ENCODE peak calls at places on chromosomes 2 and 18, in five cellular contexts. P is HFFc6, B is dorsolateral prefrontal cortex, L is PC-9, I is H9. E is an unnamed sample.

GRCh38 chr2:174527101-174527721 is 40.4 kb upstream of the GPR155 start:
- DNase-seq in P (no peak), B (no peak), L (no peak), I (no peak), E (no peak)

GRCh38 chr18:9575558-9575957 is 38.8 kb downstream of the PPP4R1 start:
- DNase-seq in P (peak), B (peak), L (peak), I (peak), E (no peak)

GRCh38 chr18:76213996-76214395 is 281.0 kb downstream of the ZNF516 start:
- DNase-seq in P (no peak), B (no peak), L (no peak), I (no peak), E (no peak)

GRCh38 chr18:42712065-42712464 is 403.4 kb downstream of the RIT2 start:
- DNase-seq in P (no peak), B (no peak), L (no peak), I (no peak), E (no peak)

GRCh38 chr2:26712486-26713465 is 20.3 kb downstream of the KCNK3 start:
- DNase-seq in P (no peak), B (peak), L (no peak), I (no peak), E (no peak)

GRCh38 chr18:34158881-34159690 is 65.6 kb downstream of the NOL4 start:
- DNase-seq in P (no peak), B (peak), L (no peak), I (peak), E (peak)

GRCh38 chr2:113831156-113831555 is 58.7 kb upstream of the ACTR3 start:
- DNase-seq in P (peak), B (no peak), L (peak), I (no peak), E (no peak)

GRCh38 chr2:162963156-162963555 is 124.6 kb upstream of the KCNH7 start:
- DNase-seq in P (no peak), B (peak), L (no peak), I (no peak), E (no peak)

GRCh38 chr2:65429799-65430514 is 2.4 kb downstream of the SPRED2 start:
- DNase-seq in P (no peak), B (peak), L (peak), I (no peak), E (no peak)

GRCh38 chr2:162115076-162115475 is 37.0 kb downstream of the GCG start:
- DNase-seq in P (no peak), B (no peak), L (no peak), I (no peak), E (no peak)

GRCh38 chr2:26086155-26086634 is 52.3 kb downstream of the RAB10 start:
- DNase-seq in P (peak), B (no peak), L (no peak), I (no peak), E (no peak)

GRCh38 chr2:72141881-72142742 is 5.5 kb downstream of the CYP26B1 start:
- DNase-seq in P (no peak), B (peak), L (no peak), I (peak), E (no peak)

GRCh38 chr2:67526283-67526682 is 129.2 kb downstream of the ETAA1 start:
- DNase-seq in P (peak), B (no peak), L (no peak), I (no peak), E (no peak)

GRCh38 chr2:26901326-26902183 is 53.6 kb downstream of the DPYSL5 start:
- DNase-seq in P (no peak), B (no peak), L (no peak), I (peak), E (no peak)

GRCh38 chr2:101135412-101136296 is 15.5 kb downstream of the TBC1D8 start:
- DNase-seq in P (no peak), B (no peak), L (peak), I (peak), E (no peak)

GRCh38 chr18:74342416-74343043 is 26.9 kb downstream of the C18orf63 start:
- DNase-seq in P (peak), B (peak), L (peak), I (no peak), E (no peak)

GRCh38 chr2:150207979-150208378 is 279.5 kb downstream of the RND3 start:
- DNase-seq in P (no peak), B (no peak), L (no peak), I (no peak), E (no peak)

GRCh38 chr2:167451496-167452289 is 563.4 kb downstream of the XIRP2 start:
- DNase-seq in P (no peak), B (no peak), L (no peak), I (peak), E (no peak)

GRCh38 chr2:236239276-236240065 is 24.7 kb downstream of the ASB18 start:
- DNase-seq in P (no peak), B (no peak), L (no peak), I (no peak), E (no peak)

GRCh38 chr2:44120428-44120827 is 48.2 kb upstream of the PPM1B start:
- DNase-seq in P (peak), B (no peak), L (peak), I (no peak), E (no peak)

GRCh38 chr2:191566347-191566746 is 111.6 kb upstream of the NABP1 start:
- DNase-seq in P (peak), B (peak), L (peak), I (peak), E (no peak)

GRCh38 chr18:72086421-72086820 is 457.7 kb downstream of the CBLN2 start:
- DNase-seq in P (no peak), B (no peak), L (peak), I (no peak), E (no peak)

GRCh38 chr2:108806362-108806761 is 19.8 kb downstream of the CCDC138 start:
- DNase-seq in P (no peak), B (no peak), L (no peak), I (no peak), E (no peak)

GRCh38 chr2:182895798-182896197 is 29.4 kb upstream of the FRZB start:
- DNase-seq in P (no peak), B (no peak), L (no peak), I (no peak), E (no peak)

GRCh38 chr2:165601065-165601830 is 131.8 kb downstream of the CSRNP3 start:
- DNase-seq in P (no peak), B (no peak), L (no peak), I (no peak), E (no peak)

GRCh38 chr2:51633073-51633472 is 601.1 kb upstream of the NRXN1 start:
- DNase-seq in P (no peak), B (no peak), L (no peak), I (no peak), E (no peak)

GRCh38 chr2:106158131-106158530 is 36.0 kb downstream of the UXS1 start:
- DNase-seq in P (no peak), B (no peak), L (no peak), I (no peak), E (no peak)

GRCh38 chr18:32049393-32050161 is 31.0 kb downstream of the RNF125 start:
- DNase-seq in P (peak), B (no peak), L (peak), I (no peak), E (no peak)

GRCh38 chr2:128354731-128355470 is 36.2 kb upstream of the HS6ST1 start:
- DNase-seq in P (peak), B (no peak), L (no peak), I (no peak), E (no peak)

GRCh38 chr2:45855374-45855773 is 203.9 kb downstream of the PRKCE start:
- DNase-seq in P (no peak), B (no peak), L (no peak), I (no peak), E (no peak)

GRCh38 chr18:26386002-26386401 is 159.8 kb downstream of the TAF4B start:
- DNase-seq in P (peak), B (no peak), L (peak), I (no peak), E (no peak)

GRCh38 chr2:224151161-224151560 is 112.1 kb upstream of the SERPINE2 start:
- DNase-seq in P (peak), B (no peak), L (peak), I (no peak), E (no peak)

GRCh38 chr2:191678437-191679110 is 638 bp downstream of the NABP1 start:
- DNase-seq in P (no peak), B (no peak), L (peak), I (peak), E (peak)

GRCh38 chr18:55405655-55406373 is 182.2 kb downstream of the TCF4 start:
- DNase-seq in P (peak), B (peak), L (peak), I (no peak), E (no peak)
- TF ChIP-seq CTCF in P (peak), B (peak), L (no peak), I (no peak), E (peak)

GRCh38 chr18:63208676-63209075 is 110.9 kb downstream of the BCL2 start:
- DNase-seq in P (no peak), B (no peak), L (no peak), I (no peak), E (no peak)
- TF ChIP-seq CTCF in P (no peak), B (no peak), L (no peak), I (no peak), E (no peak)

GRCh38 chr2:196337618-196337953 is 166.2 kb upstream of the STK17B start:
- DNase-seq in P (no peak), B (no peak), L (no peak), I (no peak), E (no peak)
- TF ChIP-seq CTCF in P (peak), B (peak), L (peak), I (peak), E (peak)

GRCh38 chr18:37277753-37278152 is 287.8 kb downstream of the CELF4 start:
- DNase-seq in P (no peak), B (no peak), L (no peak), I (no peak), E (no peak)

GRCh38 chr18:37280701-37281100 is 284.9 kb downstream of the CELF4 start:
- DNase-seq in P (no peak), B (no peak), L (no peak), I (no peak), E (no peak)

GRCh38 chr18:37284260-37284659 is 281.3 kb downstream of the CELF4 start:
- DNase-seq in P (no peak), B (no peak), L (no peak), I (no peak), E (no peak)

GRCh38 chr18:37286801-37287200 is 278.8 kb downstream of the CELF4 start:
- DNase-seq in P (no peak), B (no peak), L (no peak), I (no peak), E (no peak)

GRCh38 chr18:37282386-37283037 is 283.1 kb downstream of the CELF4 start:
- DNase-seq in P (no peak), B (no peak), L (no peak), I (peak), E (no peak)
- TF ChIP-seq CTCF in P (peak), B (no peak), L (peak), I (peak), E (peak)

GRCh38 chr18:58391932-58392331 is 237.0 kb downstream of the ALPK2 start:
- DNase-seq in P (no peak), B (no peak), L (no peak), I (no peak), E (no peak)
- TF ChIP-seq CTCF in P (no peak), B (no peak), L (no peak), I (peak), E (no peak)

GRCh38 chr2:36318547-36318946 is 37.0 kb upstream of the CRIM1 start:
- DNase-seq in P (peak), B (no peak), L (no peak), I (no peak), E (no peak)
- TF ChIP-seq CTCF in P (peak), B (peak), L (peak), I (peak), E (peak)

DNA sequence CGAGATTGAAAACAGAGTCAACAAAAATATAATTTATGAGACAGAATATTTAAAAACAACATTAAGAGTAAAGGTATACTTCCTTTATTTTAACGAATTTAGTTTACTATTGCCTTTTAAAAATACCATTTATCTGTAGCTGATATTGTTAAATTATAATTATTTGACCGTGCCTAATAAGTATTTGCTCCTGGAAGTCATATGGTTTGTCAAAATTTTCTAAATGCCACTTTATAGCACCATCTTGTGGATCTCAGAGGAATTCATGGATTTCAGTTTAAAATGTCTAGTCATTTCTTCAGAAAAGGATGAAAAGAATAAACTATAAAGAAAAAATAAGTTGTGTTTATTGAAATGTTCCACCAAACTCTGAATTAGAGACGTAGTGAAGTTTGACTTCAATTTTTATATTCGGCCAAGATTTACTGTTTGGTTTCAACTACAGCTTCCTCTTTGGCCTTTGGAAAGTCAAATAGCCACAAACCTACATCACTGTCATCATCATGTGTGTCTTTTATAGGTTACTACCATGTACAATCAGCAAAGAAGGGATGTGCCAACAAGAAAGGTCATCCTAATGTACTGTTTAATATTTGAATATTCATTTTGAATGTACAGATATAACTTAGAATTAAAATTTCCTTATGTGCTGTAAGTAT is 10.3 kb upstream of the FTCDNL1 start:
- DNase-seq in P (peak), B (no peak), L (no peak), I (no peak), E (no peak)
- TF ChIP-seq CTCF in P (peak), B (peak), L (peak), I (peak), E (peak)

DNA sequence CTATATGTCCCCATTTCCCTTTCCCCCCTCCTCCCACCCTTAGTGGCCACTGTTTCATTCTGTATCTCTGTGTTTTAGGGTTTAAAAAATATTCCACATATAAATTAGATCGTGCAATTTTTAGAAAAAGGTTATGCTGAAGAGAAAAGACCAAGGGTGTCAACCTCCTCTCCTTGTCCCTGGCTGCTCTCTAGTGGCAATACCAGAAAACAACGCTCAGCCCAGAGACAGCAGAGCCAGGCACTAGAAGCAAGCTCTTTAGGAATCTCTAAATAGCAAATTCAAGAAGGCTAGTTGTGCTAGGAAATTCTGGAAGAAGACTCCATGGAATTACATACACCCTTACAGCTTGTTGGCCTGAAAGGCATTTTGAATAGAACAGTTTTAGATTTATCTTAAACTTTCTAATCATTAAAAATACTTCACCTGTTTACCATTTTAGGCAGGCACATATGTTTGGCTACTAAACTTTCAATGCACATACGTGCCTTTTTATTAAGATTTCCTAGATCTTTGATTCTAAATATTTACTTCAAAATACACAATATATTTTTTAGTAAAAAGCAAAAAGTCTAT is 35.1 kb upstream of the RASGRP3 start:
- DNase-seq in P (peak), B (no peak), L (no peak), I (peak), E (no peak)
- TF ChIP-seq CTCF in P (peak), B (peak), L (peak), I (peak), E (peak)

DNA sequence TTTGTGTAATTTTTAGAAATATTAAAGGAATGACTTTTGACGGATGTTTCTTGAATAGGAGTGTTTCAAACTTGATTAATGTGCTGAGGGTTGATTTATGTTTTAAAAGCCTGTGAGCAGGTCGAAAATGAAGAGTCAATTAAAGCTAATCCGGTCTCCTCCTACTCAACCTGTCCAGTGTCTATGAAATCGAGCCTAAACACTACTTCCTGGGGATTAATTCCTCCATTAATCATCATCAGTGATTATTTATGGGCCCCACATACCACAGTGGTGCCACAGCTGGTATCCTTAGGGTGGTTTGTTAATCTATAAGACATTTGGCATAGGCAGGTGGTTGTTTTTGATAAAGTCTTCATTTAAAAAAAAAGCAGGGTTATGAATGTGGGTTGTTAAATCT is 308.8 kb downstream of the AKAIN1 start:
- DNase-seq in P (no peak), B (no peak), L (no peak), I (no peak), E (no peak)
- TF ChIP-seq CTCF in P (no peak), B (no peak), L (no peak), I (no peak), E (no peak)

DNA sequence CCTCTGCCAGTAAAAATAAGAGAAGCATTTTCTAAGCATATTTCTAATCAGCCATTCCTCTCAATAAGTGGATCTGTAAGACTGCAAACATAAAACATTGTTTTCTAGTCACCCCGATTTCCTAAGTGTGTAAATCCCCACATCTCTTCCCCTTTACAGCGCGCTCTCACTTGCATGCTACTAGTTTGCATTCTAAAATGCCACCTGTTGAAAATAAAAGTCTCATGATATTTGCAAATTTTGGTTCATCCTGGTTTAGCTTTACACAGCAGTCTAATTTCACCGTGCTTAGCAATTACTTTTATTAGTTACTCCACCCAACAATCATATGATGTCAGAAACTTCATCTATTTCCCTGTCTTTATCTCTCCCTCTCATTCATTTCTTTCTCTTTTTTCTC is 1230.7 kb upstream of the ZEB2 start:
- DNase-seq in P (no peak), B (no peak), L (no peak), I (no peak), E (no peak)
- TF ChIP-seq CTCF in P (no peak), B (no peak), L (no peak), I (no peak), E (no peak)